ENCODE peak calls at places on chromosomes 2 and 18, in five cellular contexts. One of them, this sample, is unnamed.

GRCh38 chr2:47632754-47633153 is 150.2 kb upstream of the MSH6 start:
- DNase-seq in WTC11: no peak
- DNase-seq in activated naive CD8-positive, alpha-beta T cell treated with anti-CD3 and anti-CD28 coated beads, Interleukin-2, amount 10 ng/mL, durations not matched to agents 7 days and 5 days: no peak
- DNase-seq in stimulated activated CD8-positive, alpha-beta memory T cell treated with anti-CD3 and anti-CD28 coated beads, Interleukin-4, amount 100 ng/mL, for 1 hour: no peak
- DNase-seq in GDM1: no peak
- DNase-seq in this sample: no peak

GRCh38 chr2:20103514-20103913 is 52.1 kb upstream of the LAPTM4A start:
- DNase-seq in WTC11: no peak
- DNase-seq in activated naive CD8-positive, alpha-beta T cell treated with anti-CD3 and anti-CD28 coated beads, Interleukin-2, amount 10 ng/mL, durations not matched to agents 7 days and 5 days: no peak
- DNase-seq in stimulated activated CD8-positive, alpha-beta memory T cell treated with anti-CD3 and anti-CD28 coated beads, Interleukin-4, amount 100 ng/mL, for 1 hour: no peak
- DNase-seq in GDM1: no peak
- DNase-seq in this sample: no peak

GRCh38 chr2:9336209-9336533 is 87.2 kb downstream of the ITGB1BP1 start:
- DNase-seq in WTC11: no peak
- DNase-seq in activated naive CD8-positive, alpha-beta T cell treated with anti-CD3 and anti-CD28 coated beads, Interleukin-2, amount 10 ng/mL, durations not matched to agents 7 days and 5 days: no peak
- DNase-seq in stimulated activated CD8-positive, alpha-beta memory T cell treated with anti-CD3 and anti-CD28 coated beads, Interleukin-4, amount 100 ng/mL, for 1 hour: no peak
- DNase-seq in GDM1: no peak
- DNase-seq in this sample: no peak

GRCh38 chr18:70279470-70279869 is 9.4 kb upstream of the SOCS6 start:
- DNase-seq in WTC11: no peak
- DNase-seq in activated naive CD8-positive, alpha-beta T cell treated with anti-CD3 and anti-CD28 coated beads, Interleukin-2, amount 10 ng/mL, durations not matched to agents 7 days and 5 days: no peak
- DNase-seq in stimulated activated CD8-positive, alpha-beta memory T cell treated with anti-CD3 and anti-CD28 coated beads, Interleukin-4, amount 100 ng/mL, for 1 hour: no peak
- DNase-seq in GDM1: no peak
- DNase-seq in this sample: no peak

GRCh38 chr2:205692095-205692494 is 9.8 kb downstream of the NRP2 start:
- DNase-seq in WTC11: no peak
- DNase-seq in activated naive CD8-positive, alpha-beta T cell treated with anti-CD3 and anti-CD28 coated beads, Interleukin-2, amount 10 ng/mL, durations not matched to agents 7 days and 5 days: no peak
- DNase-seq in stimulated activated CD8-positive, alpha-beta memory T cell treated with anti-CD3 and anti-CD28 coated beads, Interleukin-4, amount 100 ng/mL, for 1 hour: no peak
- DNase-seq in GDM1: no peak
- DNase-seq in this sample: no peak

GRCh38 chr18:30927042-30927441 is 115.5 kb downstream of the DSC3 start:
- DNase-seq in WTC11: no peak
- DNase-seq in activated naive CD8-positive, alpha-beta T cell treated with anti-CD3 and anti-CD28 coated beads, Interleukin-2, amount 10 ng/mL, durations not matched to agents 7 days and 5 days: no peak
- DNase-seq in stimulated activated CD8-positive, alpha-beta memory T cell treated with anti-CD3 and anti-CD28 coated beads, Interleukin-4, amount 100 ng/mL, for 1 hour: no peak
- DNase-seq in GDM1: no peak
- DNase-seq in this sample: no peak

GRCh38 chr2:143629344-143629743 is 500.1 kb downstream of the ARHGAP15 start:
- DNase-seq in WTC11: no peak
- DNase-seq in activated naive CD8-positive, alpha-beta T cell treated with anti-CD3 and anti-CD28 coated beads, Interleukin-2, amount 10 ng/mL, durations not matched to agents 7 days and 5 days: no peak
- DNase-seq in stimulated activated CD8-positive, alpha-beta memory T cell treated with anti-CD3 and anti-CD28 coated beads, Interleukin-4, amount 100 ng/mL, for 1 hour: no peak
- DNase-seq in GDM1: no peak
- DNase-seq in this sample: no peak

GRCh38 chr2:165044505-165045303 is 89.4 kb upstream of the SLC38A11 start:
- DNase-seq in WTC11: peak
- DNase-seq in activated naive CD8-positive, alpha-beta T cell treated with anti-CD3 and anti-CD28 coated beads, Interleukin-2, amount 10 ng/mL, durations not matched to agents 7 days and 5 days: no peak
- DNase-seq in stimulated activated CD8-positive, alpha-beta memory T cell treated with anti-CD3 and anti-CD28 coated beads, Interleukin-4, amount 100 ng/mL, for 1 hour: no peak
- DNase-seq in GDM1: no peak
- DNase-seq in this sample: no peak

GRCh38 chr2:172513524-172513900 is 42.4 kb upstream of the PDK1 start:
- DNase-seq in WTC11: no peak
- DNase-seq in activated naive CD8-positive, alpha-beta T cell treated with anti-CD3 and anti-CD28 coated beads, Interleukin-2, amount 10 ng/mL, durations not matched to agents 7 days and 5 days: no peak
- DNase-seq in stimulated activated CD8-positive, alpha-beta memory T cell treated with anti-CD3 and anti-CD28 coated beads, Interleukin-4, amount 100 ng/mL, for 1 hour: no peak
- DNase-seq in GDM1: no peak
- DNase-seq in this sample: no peak

GRCh38 chr2:102485151-102485769 is 12.2 kb downstream of the SLC9A4 start:
- DNase-seq in WTC11: no peak
- DNase-seq in activated naive CD8-positive, alpha-beta T cell treated with anti-CD3 and anti-CD28 coated beads, Interleukin-2, amount 10 ng/mL, durations not matched to agents 7 days and 5 days: no peak
- DNase-seq in stimulated activated CD8-positive, alpha-beta memory T cell treated with anti-CD3 and anti-CD28 coated beads, Interleukin-4, amount 100 ng/mL, for 1 hour: no peak
- DNase-seq in GDM1: no peak
- DNase-seq in this sample: no peak

GRCh38 chr2:221006084-221006483 is 566.0 kb downstream of the EPHA4 start:
- DNase-seq in WTC11: no peak
- DNase-seq in activated naive CD8-positive, alpha-beta T cell treated with anti-CD3 and anti-CD28 coated beads, Interleukin-2, amount 10 ng/mL, durations not matched to agents 7 days and 5 days: no peak
- DNase-seq in stimulated activated CD8-positive, alpha-beta memory T cell treated with anti-CD3 and anti-CD28 coated beads, Interleukin-4, amount 100 ng/mL, for 1 hour: no peak
- DNase-seq in GDM1: no peak
- DNase-seq in this sample: no peak

GRCh38 chr2:8676191-8676914 is 5.5 kb upstream of the ID2 start:
- DNase-seq in WTC11: peak
- DNase-seq in activated naive CD8-positive, alpha-beta T cell treated with anti-CD3 and anti-CD28 coated beads, Interleukin-2, amount 10 ng/mL, durations not matched to agents 7 days and 5 days: no peak
- DNase-seq in stimulated activated CD8-positive, alpha-beta memory T cell treated with anti-CD3 and anti-CD28 coated beads, Interleukin-4, amount 100 ng/mL, for 1 hour: no peak
- DNase-seq in GDM1: no peak
- DNase-seq in this sample: no peak

GRCh38 chr18:12254137-12254819 is at the start of gene CIDEA:
- DNase-seq in WTC11: peak
- DNase-seq in activated naive CD8-positive, alpha-beta T cell treated with anti-CD3 and anti-CD28 coated beads, Interleukin-2, amount 10 ng/mL, durations not matched to agents 7 days and 5 days: no peak
- DNase-seq in stimulated activated CD8-positive, alpha-beta memory T cell treated with anti-CD3 and anti-CD28 coated beads, Interleukin-4, amount 100 ng/mL, for 1 hour: no peak
- DNase-seq in GDM1: no peak
- DNase-seq in this sample: no peak

GRCh38 chr2:239283961-239284801 is 116.6 kb downstream of the HDAC4 start:
- DNase-seq in WTC11: peak
- DNase-seq in activated naive CD8-positive, alpha-beta T cell treated with anti-CD3 and anti-CD28 coated beads, Interleukin-2, amount 10 ng/mL, durations not matched to agents 7 days and 5 days: peak
- DNase-seq in stimulated activated CD8-positive, alpha-beta memory T cell treated with anti-CD3 and anti-CD28 coated beads, Interleukin-4, amount 100 ng/mL, for 1 hour: no peak
- DNase-seq in GDM1: no peak
- DNase-seq in this sample: no peak

GRCh38 chr2:210997373-210997772 is 441.0 kb downstream of the CPS1 start:
- DNase-seq in WTC11: no peak
- DNase-seq in activated naive CD8-positive, alpha-beta T cell treated with anti-CD3 and anti-CD28 coated beads, Interleukin-2, amount 10 ng/mL, durations not matched to agents 7 days and 5 days: no peak
- DNase-seq in stimulated activated CD8-positive, alpha-beta memory T cell treated with anti-CD3 and anti-CD28 coated beads, Interleukin-4, amount 100 ng/mL, for 1 hour: no peak
- DNase-seq in GDM1: no peak
- DNase-seq in this sample: no peak

GRCh38 chr2:121123268-121123667 is 161.7 kb downstream of the TFCP2L1 start:
- DNase-seq in WTC11: no peak
- DNase-seq in activated naive CD8-positive, alpha-beta T cell treated with anti-CD3 and anti-CD28 coated beads, Interleukin-2, amount 10 ng/mL, durations not matched to agents 7 days and 5 days: no peak
- DNase-seq in stimulated activated CD8-positive, alpha-beta memory T cell treated with anti-CD3 and anti-CD28 coated beads, Interleukin-4, amount 100 ng/mL, for 1 hour: no peak
- DNase-seq in GDM1: no peak
- DNase-seq in this sample: no peak

GRCh38 chr2:28666496-28667184 is 85.0 kb upstream of the PPP1CB start:
- DNase-seq in WTC11: no peak
- DNase-seq in activated naive CD8-positive, alpha-beta T cell treated with anti-CD3 and anti-CD28 coated beads, Interleukin-2, amount 10 ng/mL, durations not matched to agents 7 days and 5 days: no peak
- DNase-seq in stimulated activated CD8-positive, alpha-beta memory T cell treated with anti-CD3 and anti-CD28 coated beads, Interleukin-4, amount 100 ng/mL, for 1 hour: no peak
- DNase-seq in GDM1: no peak
- DNase-seq in this sample: no peak

GRCh38 chr2:196183172-196183473 is 11.7 kb upstream of the STK17B start:
- DNase-seq in WTC11: no peak
- DNase-seq in activated naive CD8-positive, alpha-beta T cell treated with anti-CD3 and anti-CD28 coated beads, Interleukin-2, amount 10 ng/mL, durations not matched to agents 7 days and 5 days: no peak
- DNase-seq in stimulated activated CD8-positive, alpha-beta memory T cell treated with anti-CD3 and anti-CD28 coated beads, Interleukin-4, amount 100 ng/mL, for 1 hour: no peak
- DNase-seq in GDM1: no peak
- DNase-seq in this sample: no peak

GRCh38 chr2:101752708-101753107 is 55.2 kb downstream of the MAP4K4 start:
- DNase-seq in WTC11: no peak
- DNase-seq in activated naive CD8-positive, alpha-beta T cell treated with anti-CD3 and anti-CD28 coated beads, Interleukin-2, amount 10 ng/mL, durations not matched to agents 7 days and 5 days: no peak
- DNase-seq in stimulated activated CD8-positive, alpha-beta memory T cell treated with anti-CD3 and anti-CD28 coated beads, Interleukin-4, amount 100 ng/mL, for 1 hour: no peak
- DNase-seq in GDM1: no peak
- DNase-seq in this sample: no peak

GRCh38 chr2:95032868-95033603 is 7.5 kb downstream of the MAL start:
- DNase-seq in WTC11: no peak
- DNase-seq in activated naive CD8-positive, alpha-beta T cell treated with anti-CD3 and anti-CD28 coated beads, Interleukin-2, amount 10 ng/mL, durations not matched to agents 7 days and 5 days: no peak
- DNase-seq in stimulated activated CD8-positive, alpha-beta memory T cell treated with anti-CD3 and anti-CD28 coated beads, Interleukin-4, amount 100 ng/mL, for 1 hour: no peak
- DNase-seq in GDM1: no peak
- DNase-seq in this sample: no peak

GRCh38 chr2:85564144-85564563 is 2.9 kb upstream of the GGCX start:
- DNase-seq in WTC11: no peak
- DNase-seq in activated naive CD8-positive, alpha-beta T cell treated with anti-CD3 and anti-CD28 coated beads, Interleukin-2, amount 10 ng/mL, durations not matched to agents 7 days and 5 days: no peak
- DNase-seq in stimulated activated CD8-positive, alpha-beta memory T cell treated with anti-CD3 and anti-CD28 coated beads, Interleukin-4, amount 100 ng/mL, for 1 hour: no peak
- DNase-seq in GDM1: peak
- DNase-seq in this sample: no peak

GRCh38 chr2:35081001-35081628 is 1274.5 kb upstream of the CRIM1 start:
- DNase-seq in WTC11: no peak
- DNase-seq in activated naive CD8-positive, alpha-beta T cell treated with anti-CD3 and anti-CD28 coated beads, Interleukin-2, amount 10 ng/mL, durations not matched to agents 7 days and 5 days: no peak
- DNase-seq in stimulated activated CD8-positive, alpha-beta memory T cell treated with anti-CD3 and anti-CD28 coated beads, Interleukin-4, amount 100 ng/mL, for 1 hour: no peak
- DNase-seq in GDM1: no peak
- DNase-seq in this sample: no peak

GRCh38 chr18:49031511-49032188 is 80.9 kb upstream of the SMAD7 start:
- DNase-seq in WTC11: no peak
- DNase-seq in activated naive CD8-positive, alpha-beta T cell treated with anti-CD3 and anti-CD28 coated beads, Interleukin-2, amount 10 ng/mL, durations not matched to agents 7 days and 5 days: peak
- DNase-seq in stimulated activated CD8-positive, alpha-beta memory T cell treated with anti-CD3 and anti-CD28 coated beads, Interleukin-4, amount 100 ng/mL, for 1 hour: no peak
- DNase-seq in GDM1: no peak
- DNase-seq in this sample: no peak

GRCh38 chr2:127023504-127023903 is 83.5 kb downstream of the BIN1 start:
- DNase-seq in WTC11: no peak
- DNase-seq in activated naive CD8-positive, alpha-beta T cell treated with anti-CD3 and anti-CD28 coated beads, Interleukin-2, amount 10 ng/mL, durations not matched to agents 7 days and 5 days: no peak
- DNase-seq in stimulated activated CD8-positive, alpha-beta memory T cell treated with anti-CD3 and anti-CD28 coated beads, Interleukin-4, amount 100 ng/mL, for 1 hour: no peak
- DNase-seq in GDM1: no peak
- DNase-seq in this sample: no peak

GRCh38 chr18:62523631-62524442 is 1.0 kb downstream of the ZCCHC2 start:
- DNase-seq in WTC11: peak
- DNase-seq in activated naive CD8-positive, alpha-beta T cell treated with anti-CD3 and anti-CD28 coated beads, Interleukin-2, amount 10 ng/mL, durations not matched to agents 7 days and 5 days: peak
- DNase-seq in stimulated activated CD8-positive, alpha-beta memory T cell treated with anti-CD3 and anti-CD28 coated beads, Interleukin-4, amount 100 ng/mL, for 1 hour: peak
- DNase-seq in GDM1: no peak
- DNase-seq in this sample: no peak